ENCODE peak calls at places on chromosomes 3 and 15, in eight cellular contexts. R, G, N, P, U, M, E and X are unnamed samples.

GRCh38 chr3:38581774-38582173 is 67.7 kb downstream of the SCN5A start:
- DNase-seq in R (no peak), E (no peak), P (no peak), U (no peak), G (no peak), M (peak; percentile 3), N (no peak), X (no peak)

GRCh38 chr3:112653209-112653871 is 12.4 kb upstream of the CCDC80 start:
- DNase-seq in E (no peak), M (no peak), U (no peak), N (peak; percentile 85), P (peak; percentile 91), R (no peak), G (no peak), X (no peak)

GRCh38 chr15:39631357-39631756 is 50.5 kb downstream of the THBS1 start:
- DNase-seq in E (no peak), N (no peak), M (no peak), U (no peak), P (no peak), G (no peak), R (no peak), X (peak; percentile 10)

GRCh38 chr15:74011610-74012009 is 17.1 kb downstream of the PML start:
- DNase-seq in M (no peak), G (no peak), R (peak; percentile 60), E (no peak), P (peak; percentile 17), N (peak; percentile 91), U (no peak), X (no peak)

GRCh38 chr3:9797196-9797945 is 4.5 kb downstream of the ARPC4 start:
- DNase-seq in N (no peak), M (no peak), E (no peak), G (no peak), R (no peak), U (no peak), P (no peak), X (no peak)

GRCh38 chr3:181278468-181279238 is 289.1 kb upstream of the DNAJC19 start:
- DNase-seq in U (no peak), R (peak; percentile 9), N (peak; percentile 3), G (peak; percentile 9), M (no peak), E (no peak), P (no peak), X (no peak)

GRCh38 chr15:42919794-42920280 is 741 bp downstream of the TTBK2 start:
- DNase-seq in N (peak; percentile 38), M (peak; percentile 46), E (no peak), U (no peak), R (peak; percentile 53), G (no peak), P (peak; percentile 27), X (peak; percentile 52)

GRCh38 chr3:147809206-147809605 is 400.0 kb downstream of the ZIC1 start:
- DNase-seq in G (no peak), U (no peak), P (no peak), N (no peak), E (no peak), M (no peak), R (no peak), X (no peak)

GRCh38 chr15:75625542-75626347 is at the start of gene SNUPN:
- DNase-seq in U (peak; percentile 87), E (peak; percentile 87), M (peak; percentile 95), R (peak; percentile 98), N (peak; percentile 96), P (peak; percentile 95), G (peak; percentile 97), X (peak; percentile 98)

GRCh38 chr3:173938159-173938558 is 540.6 kb downstream of the NLGN1 start:
- DNase-seq in E (no peak), R (peak; percentile 80), P (peak; percentile 43), M (no peak), G (no peak), U (no peak), N (peak; percentile 37), X (peak; percentile 80)

GRCh38 chr3:108183178-108183577 is 39.0 kb downstream of the IFT57 start:
- DNase-seq in U (no peak), E (no peak), N (no peak), M (no peak), P (no peak), R (no peak), G (no peak), X (no peak)

GRCh38 chr15:89364341-89364740 is 29.7 kb upstream of the POLG start:
- DNase-seq in N (no peak), R (no peak), P (no peak), M (no peak), G (no peak), E (no peak), U (no peak), X (no peak)

GRCh38 chr3:107465064-107465631 is 57.6 kb upstream of the BBX start:
- DNase-seq in U (no peak), E (no peak), M (no peak), N (no peak), P (no peak), G (no peak), R (no peak), X (no peak)

GRCh38 chr3:32237670-32238026 is 832 bp upstream of the CMTM8 start:
- DNase-seq in G (no peak), P (no peak), U (no peak), E (no peak), M (no peak), R (no peak), N (no peak), X (no peak)

GRCh38 chr3:126994661-126995161 is 11.8 kb downstream of the PLXNA1 start:
- DNase-seq in E (no peak), G (peak; percentile 33), R (peak; percentile 14), N (peak; percentile 44), U (no peak), P (no peak), M (no peak), X (no peak)